ENCODE peak calls at places on chromosomes 4 and X, in four cellular contexts. One of them, this sample, is unnamed.

GRCh38 chr4:21005647-21006046 is 305.4 kb downstream of the PACRGL start:
- DNase-seq in iris pigment epithelial cell: no peak
- DNase-seq in AG09309: no peak
- DNase-seq in HT-29: no peak
- DNase-seq in this sample: no peak

GRCh38 chr4:48667148-48667547 is 112.9 kb downstream of the FRYL start:
- DNase-seq in iris pigment epithelial cell: no peak
- DNase-seq in AG09309: no peak
- DNase-seq in HT-29: no peak
- DNase-seq in this sample: no peak

GRCh38 chr4:54277691-54278090 is 48.6 kb downstream of the PDGFRA start:
- DNase-seq in iris pigment epithelial cell: peak
- DNase-seq in AG09309: peak
- DNase-seq in HT-29: no peak
- DNase-seq in this sample: peak

GRCh38 chr4:22504931-22505330 is 10.9 kb downstream of the ADGRA3 start:
- DNase-seq in iris pigment epithelial cell: no peak
- DNase-seq in AG09309: no peak
- DNase-seq in HT-29: no peak
- DNase-seq in this sample: no peak

GRCh38 chrX:41824551-41824950 is 98.8 kb downstream of the CASK start:
- DNase-seq in iris pigment epithelial cell: peak
- DNase-seq in AG09309: no peak
- DNase-seq in HT-29: peak
- DNase-seq in this sample: no peak

GRCh38 chr4:156803056-156803455 is 168.5 kb downstream of the PDGFC start:
- DNase-seq in iris pigment epithelial cell: peak
- DNase-seq in AG09309: peak
- DNase-seq in HT-29: no peak
- DNase-seq in this sample: no peak

GRCh38 chrX:132461886-132462285 is 27.0 kb downstream of the MBNL3 start:
- DNase-seq in iris pigment epithelial cell: no peak
- DNase-seq in AG09309: no peak
- DNase-seq in HT-29: no peak
- DNase-seq in this sample: no peak

GRCh38 chr4:109877400-109877799 is 29.5 kb downstream of the LRIT3 start:
- DNase-seq in iris pigment epithelial cell: no peak
- DNase-seq in AG09309: no peak
- DNase-seq in HT-29: no peak
- DNase-seq in this sample: no peak